ENCODE peak calls at places on chromosomes 7 and 10, in seven cellular contexts. One of them, this sample, is unnamed.

GRCh38 chr7:131110294-131111080 is 217.2 kb upstream of the MKLN1 start:
- DNase-seq in fibroblast of lung: peak; percentile 36
- DNase-seq in C1 segment of cervical spinal cord: no peak
- DNase-seq in stimulated activated CD8-positive, alpha-beta memory T cell treated with anti-CD3 and anti-CD28 coated beads, Interleukin-2, amount 100 ng/mL, for 48 hours: no peak
- DNase-seq in uterus: peak; percentile 38
- DNase-seq in GM10248: no peak
- DNase-seq in HTR-8/SVneo: no peak
- DNase-seq in this sample: no peak

GRCh38 chr10:102517553-102517952 is 13.8 kb downstream of the SUFU start:
- DNase-seq in fibroblast of lung: no peak
- DNase-seq in C1 segment of cervical spinal cord: no peak
- DNase-seq in stimulated activated CD8-positive, alpha-beta memory T cell treated with anti-CD3 and anti-CD28 coated beads, Interleukin-2, amount 100 ng/mL, for 48 hours: no peak
- DNase-seq in uterus: no peak
- DNase-seq in GM10248: no peak
- DNase-seq in HTR-8/SVneo: no peak
- DNase-seq in this sample: no peak

GRCh38 chr7:50632561-50633413 is 67.6 kb upstream of the DDC start:
- DNase-seq in fibroblast of lung: peak; percentile 63
- DNase-seq in C1 segment of cervical spinal cord: no peak
- DNase-seq in stimulated activated CD8-positive, alpha-beta memory T cell treated with anti-CD3 and anti-CD28 coated beads, Interleukin-2, amount 100 ng/mL, for 48 hours: peak; percentile 22
- DNase-seq in uterus: no peak
- DNase-seq in GM10248: peak; percentile 60
- DNase-seq in HTR-8/SVneo: no peak
- DNase-seq in this sample: no peak

GRCh38 chr10:1187151-1187854 is 131.1 kb downstream of the WDR37 start:
- DNase-seq in fibroblast of lung: no peak
- DNase-seq in C1 segment of cervical spinal cord: no peak
- DNase-seq in stimulated activated CD8-positive, alpha-beta memory T cell treated with anti-CD3 and anti-CD28 coated beads, Interleukin-2, amount 100 ng/mL, for 48 hours: no peak
- DNase-seq in uterus: no peak
- DNase-seq in GM10248: no peak
- DNase-seq in HTR-8/SVneo: no peak
- DNase-seq in this sample: peak; percentile 76

GRCh38 chr10:31650010-31650409 is 278.6 kb downstream of the ARHGAP12 start:
- DNase-seq in fibroblast of lung: peak; percentile 91
- DNase-seq in C1 segment of cervical spinal cord: peak; percentile 66
- DNase-seq in stimulated activated CD8-positive, alpha-beta memory T cell treated with anti-CD3 and anti-CD28 coated beads, Interleukin-2, amount 100 ng/mL, for 48 hours: no peak
- DNase-seq in uterus: peak; percentile 93
- DNase-seq in GM10248: no peak
- DNase-seq in HTR-8/SVneo: peak; percentile 52
- DNase-seq in this sample: peak; percentile 16

GRCh38 chr7:35253680-35254495 is at the start of gene TBX20:
- DNase-seq in fibroblast of lung: peak; percentile 31
- DNase-seq in C1 segment of cervical spinal cord: no peak
- DNase-seq in stimulated activated CD8-positive, alpha-beta memory T cell treated with anti-CD3 and anti-CD28 coated beads, Interleukin-2, amount 100 ng/mL, for 48 hours: peak; percentile 23
- DNase-seq in uterus: no peak
- DNase-seq in GM10248: no peak
- DNase-seq in HTR-8/SVneo: no peak
- DNase-seq in this sample: no peak

GRCh38 chr7:50595538-50596102 is 30.4 kb upstream of the DDC start:
- DNase-seq in fibroblast of lung: peak; percentile 75
- DNase-seq in C1 segment of cervical spinal cord: peak; percentile 2
- DNase-seq in stimulated activated CD8-positive, alpha-beta memory T cell treated with anti-CD3 and anti-CD28 coated beads, Interleukin-2, amount 100 ng/mL, for 48 hours: no peak
- DNase-seq in uterus: peak; percentile 44
- DNase-seq in GM10248: no peak
- DNase-seq in HTR-8/SVneo: no peak
- DNase-seq in this sample: peak; percentile 55

GRCh38 chr10:90031776-90032175 is 330.4 kb downstream of the KIF20B start:
- DNase-seq in fibroblast of lung: no peak
- DNase-seq in C1 segment of cervical spinal cord: no peak
- DNase-seq in stimulated activated CD8-positive, alpha-beta memory T cell treated with anti-CD3 and anti-CD28 coated beads, Interleukin-2, amount 100 ng/mL, for 48 hours: no peak
- DNase-seq in uterus: no peak
- DNase-seq in GM10248: no peak
- DNase-seq in HTR-8/SVneo: no peak
- DNase-seq in this sample: no peak

GRCh38 chr7:131338173-131338572 is 10.5 kb downstream of the MKLN1 start:
- DNase-seq in fibroblast of lung: no peak
- DNase-seq in C1 segment of cervical spinal cord: no peak
- DNase-seq in stimulated activated CD8-positive, alpha-beta memory T cell treated with anti-CD3 and anti-CD28 coated beads, Interleukin-2, amount 100 ng/mL, for 48 hours: no peak
- DNase-seq in uterus: no peak
- DNase-seq in GM10248: no peak
- DNase-seq in HTR-8/SVneo: no peak
- DNase-seq in this sample: no peak

GRCh38 chr7:22377690-22378089 is 20.7 kb upstream of the RAPGEF5 start:
- DNase-seq in fibroblast of lung: no peak
- DNase-seq in C1 segment of cervical spinal cord: no peak
- DNase-seq in stimulated activated CD8-positive, alpha-beta memory T cell treated with anti-CD3 and anti-CD28 coated beads, Interleukin-2, amount 100 ng/mL, for 48 hours: no peak
- DNase-seq in uterus: no peak
- DNase-seq in GM10248: no peak
- DNase-seq in HTR-8/SVneo: no peak
- DNase-seq in this sample: no peak

GRCh38 chr10:58544135-58544534 is 31.5 kb downstream of the BICC1 start:
- DNase-seq in fibroblast of lung: no peak
- DNase-seq in C1 segment of cervical spinal cord: no peak
- DNase-seq in stimulated activated CD8-positive, alpha-beta memory T cell treated with anti-CD3 and anti-CD28 coated beads, Interleukin-2, amount 100 ng/mL, for 48 hours: no peak
- DNase-seq in uterus: no peak
- DNase-seq in GM10248: no peak
- DNase-seq in HTR-8/SVneo: no peak
- DNase-seq in this sample: no peak

GRCh38 chr7:4712371-4713182 is 30.5 kb downstream of the FOXK1 start:
- DNase-seq in fibroblast of lung: peak; percentile 38
- DNase-seq in C1 segment of cervical spinal cord: no peak
- DNase-seq in stimulated activated CD8-positive, alpha-beta memory T cell treated with anti-CD3 and anti-CD28 coated beads, Interleukin-2, amount 100 ng/mL, for 48 hours: no peak
- DNase-seq in uterus: no peak
- DNase-seq in GM10248: peak; percentile 62
- DNase-seq in HTR-8/SVneo: no peak
- DNase-seq in this sample: no peak

GRCh38 chr7:2116903-2117680 is 115.7 kb downstream of the MAD1L1 start:
- DNase-seq in fibroblast of lung: peak; percentile 60
- DNase-seq in C1 segment of cervical spinal cord: peak; percentile 19
- DNase-seq in stimulated activated CD8-positive, alpha-beta memory T cell treated with anti-CD3 and anti-CD28 coated beads, Interleukin-2, amount 100 ng/mL, for 48 hours: no peak
- DNase-seq in uterus: no peak
- DNase-seq in GM10248: no peak
- DNase-seq in HTR-8/SVneo: no peak
- DNase-seq in this sample: peak; percentile 52

GRCh38 chr10:29392376-29393021 is 103.6 kb downstream of the LYZL1 start:
- DNase-seq in fibroblast of lung: peak; percentile 51
- DNase-seq in C1 segment of cervical spinal cord: no peak
- DNase-seq in stimulated activated CD8-positive, alpha-beta memory T cell treated with anti-CD3 and anti-CD28 coated beads, Interleukin-2, amount 100 ng/mL, for 48 hours: no peak
- DNase-seq in uterus: peak; percentile 38
- DNase-seq in GM10248: peak; percentile 52
- DNase-seq in HTR-8/SVneo: peak; percentile 53
- DNase-seq in this sample: peak; percentile 2

GRCh38 chr7:117086788-117087187 is 133.5 kb downstream of the ST7 start:
- DNase-seq in fibroblast of lung: no peak
- DNase-seq in C1 segment of cervical spinal cord: no peak
- DNase-seq in stimulated activated CD8-positive, alpha-beta memory T cell treated with anti-CD3 and anti-CD28 coated beads, Interleukin-2, amount 100 ng/mL, for 48 hours: no peak
- DNase-seq in uterus: no peak
- DNase-seq in GM10248: no peak
- DNase-seq in HTR-8/SVneo: no peak
- DNase-seq in this sample: no peak

GRCh38 chr10:99916776-99917175 is 93.0 kb downstream of the DNMBP start:
- DNase-seq in fibroblast of lung: no peak
- DNase-seq in C1 segment of cervical spinal cord: no peak
- DNase-seq in stimulated activated CD8-positive, alpha-beta memory T cell treated with anti-CD3 and anti-CD28 coated beads, Interleukin-2, amount 100 ng/mL, for 48 hours: no peak
- DNase-seq in uterus: no peak
- DNase-seq in GM10248: no peak
- DNase-seq in HTR-8/SVneo: no peak
- DNase-seq in this sample: no peak

GRCh38 chr10:22714524-22715289 is at the start of gene PIP4K2A:
- DNase-seq in fibroblast of lung: peak; percentile 68
- DNase-seq in C1 segment of cervical spinal cord: peak; percentile 43
- DNase-seq in stimulated activated CD8-positive, alpha-beta memory T cell treated with anti-CD3 and anti-CD28 coated beads, Interleukin-2, amount 100 ng/mL, for 48 hours: peak; percentile 69
- DNase-seq in uterus: peak; percentile 51
- DNase-seq in GM10248: peak; percentile 90
- DNase-seq in HTR-8/SVneo: peak; percentile 45
- DNase-seq in this sample: peak; percentile 54

GRCh38 chr7:134949171-134949570 is 37.1 kb upstream of the AGBL3 start:
- DNase-seq in fibroblast of lung: no peak
- DNase-seq in C1 segment of cervical spinal cord: no peak
- DNase-seq in stimulated activated CD8-positive, alpha-beta memory T cell treated with anti-CD3 and anti-CD28 coated beads, Interleukin-2, amount 100 ng/mL, for 48 hours: no peak
- DNase-seq in uterus: no peak
- DNase-seq in GM10248: no peak
- DNase-seq in HTR-8/SVneo: no peak
- DNase-seq in this sample: no peak

GRCh38 chr7:27730112-27730511 is 9.8 kb upstream of the TAX1BP1 start:
- DNase-seq in fibroblast of lung: no peak
- DNase-seq in C1 segment of cervical spinal cord: no peak
- DNase-seq in stimulated activated CD8-positive, alpha-beta memory T cell treated with anti-CD3 and anti-CD28 coated beads, Interleukin-2, amount 100 ng/mL, for 48 hours: no peak
- DNase-seq in uterus: no peak
- DNase-seq in GM10248: no peak
- DNase-seq in HTR-8/SVneo: no peak
- DNase-seq in this sample: no peak

GRCh38 chr10:95350212-95350829 is 59.5 kb upstream of the PDLIM1 start:
- DNase-seq in fibroblast of lung: peak; percentile 94
- DNase-seq in C1 segment of cervical spinal cord: no peak
- DNase-seq in stimulated activated CD8-positive, alpha-beta memory T cell treated with anti-CD3 and anti-CD28 coated beads, Interleukin-2, amount 100 ng/mL, for 48 hours: no peak
- DNase-seq in uterus: peak; percentile 63
- DNase-seq in GM10248: no peak
- DNase-seq in HTR-8/SVneo: no peak
- DNase-seq in this sample: no peak

GRCh38 chr7:82109288-82109687 is 334.3 kb downstream of the CACNA2D1 start:
- DNase-seq in fibroblast of lung: peak; percentile 41
- DNase-seq in C1 segment of cervical spinal cord: no peak
- DNase-seq in stimulated activated CD8-positive, alpha-beta memory T cell treated with anti-CD3 and anti-CD28 coated beads, Interleukin-2, amount 100 ng/mL, for 48 hours: no peak
- DNase-seq in uterus: no peak
- DNase-seq in GM10248: no peak
- DNase-seq in HTR-8/SVneo: peak; percentile 1
- DNase-seq in this sample: no peak

GRCh38 chr10:43308986-43309385 is 42.1 kb upstream of the RASGEF1A start:
- DNase-seq in fibroblast of lung: peak; percentile 8
- DNase-seq in C1 segment of cervical spinal cord: peak; percentile 74
- DNase-seq in stimulated activated CD8-positive, alpha-beta memory T cell treated with anti-CD3 and anti-CD28 coated beads, Interleukin-2, amount 100 ng/mL, for 48 hours: no peak
- DNase-seq in uterus: no peak
- DNase-seq in GM10248: no peak
- DNase-seq in HTR-8/SVneo: no peak
- DNase-seq in this sample: peak; percentile 41

GRCh38 chr7:7119668-7120208 is 62.6 kb upstream of the C1GALT1 start:
- DNase-seq in fibroblast of lung: no peak
- DNase-seq in C1 segment of cervical spinal cord: no peak
- DNase-seq in stimulated activated CD8-positive, alpha-beta memory T cell treated with anti-CD3 and anti-CD28 coated beads, Interleukin-2, amount 100 ng/mL, for 48 hours: no peak
- DNase-seq in uterus: no peak
- DNase-seq in GM10248: no peak
- DNase-seq in HTR-8/SVneo: no peak
- DNase-seq in this sample: no peak

GRCh38 chr7:32279500-32279899 is 209.3 kb upstream of the PDE1C start:
- DNase-seq in fibroblast of lung: no peak
- DNase-seq in C1 segment of cervical spinal cord: no peak
- DNase-seq in stimulated activated CD8-positive, alpha-beta memory T cell treated with anti-CD3 and anti-CD28 coated beads, Interleukin-2, amount 100 ng/mL, for 48 hours: no peak
- DNase-seq in uterus: no peak
- DNase-seq in GM10248: no peak
- DNase-seq in HTR-8/SVneo: no peak
- DNase-seq in this sample: no peak

GRCh38 chr7:136687693-136688322 is 180.6 kb upstream of the CHRM2 start:
- DNase-seq in fibroblast of lung: peak; percentile 40
- DNase-seq in C1 segment of cervical spinal cord: no peak
- DNase-seq in stimulated activated CD8-positive, alpha-beta memory T cell treated with anti-CD3 and anti-CD28 coated beads, Interleukin-2, amount 100 ng/mL, for 48 hours: no peak
- DNase-seq in uterus: no peak
- DNase-seq in GM10248: peak; percentile 15
- DNase-seq in HTR-8/SVneo: no peak
- DNase-seq in this sample: no peak

GRCh38 chr7:22393825-22394458 is 37.0 kb upstream of the RAPGEF5 start:
- DNase-seq in fibroblast of lung: no peak
- DNase-seq in C1 segment of cervical spinal cord: no peak
- DNase-seq in stimulated activated CD8-positive, alpha-beta memory T cell treated with anti-CD3 and anti-CD28 coated beads, Interleukin-2, amount 100 ng/mL, for 48 hours: no peak
- DNase-seq in uterus: no peak
- DNase-seq in GM10248: no peak
- DNase-seq in HTR-8/SVneo: no peak
- DNase-seq in this sample: peak; percentile 28

GRCh38 chr10:102735065-102735562 is 8.6 kb upstream of the WBP1L start:
- DNase-seq in fibroblast of lung: no peak
- DNase-seq in C1 segment of cervical spinal cord: no peak
- DNase-seq in stimulated activated CD8-positive, alpha-beta memory T cell treated with anti-CD3 and anti-CD28 coated beads, Interleukin-2, amount 100 ng/mL, for 48 hours: no peak
- DNase-seq in uterus: peak; percentile 73
- DNase-seq in GM10248: no peak
- DNase-seq in HTR-8/SVneo: no peak
- DNase-seq in this sample: no peak